ENCODE peak calls at places on chromosomes 1 and 21, in ten cellular contexts. P, D, I, N, U, L, Q, C, J and E are unnamed samples.

GRCh38 chr1:17923684-17924083 is 168.6 kb downstream of the ACTL8 start:
- DNase-seq in P (peak), D (no peak), I (no peak), N (no peak), U (no peak), L (no peak), Q (no peak), C (no peak), J (no peak), E (no peak)

GRCh38 chr21:46183910-46184624 is at the start of gene SPATC1L:
- DNase-seq in P (peak), D (no peak), I (peak), N (peak), U (peak), L (peak), Q (peak), C (peak), J (peak), E (peak)

GRCh38 chr1:10832703-10833102 is 36.3 kb upstream of the CASZ1 start:
- DNase-seq in P (peak), D (no peak), I (no peak), N (peak), U (peak), L (no peak), Q (no peak), C (no peak), J (no peak), E (no peak)

GRCh38 chr21:42558368-42558767 is 44.7 kb downstream of the SLC37A1 start:
- DNase-seq in P (no peak), D (no peak), I (no peak), N (no peak), U (no peak), L (no peak), Q (no peak), C (no peak), J (no peak), E (no peak)

GRCh38 chr1:204283711-204284651 is 70.2 kb upstream of the GOLT1A start:
- DNase-seq in P (no peak), D (no peak), I (no peak), N (peak), U (no peak), L (no peak), Q (no peak), C (no peak), J (no peak), E (no peak)

GRCh38 chr21:43301424-43302355 is 125.2 kb downstream of the SIK1 start:
- DNase-seq in P (no peak), D (no peak), I (peak), N (no peak), U (peak), L (no peak), Q (peak), C (no peak), J (no peak), E (no peak)

GRCh38 chr1:196302981-196303380 is 305.3 kb downstream of the KCNT2 start:
- DNase-seq in P (no peak), D (no peak), I (no peak), N (no peak), U (no peak), L (no peak), Q (no peak), C (no peak), J (no peak), E (no peak)

GRCh38 chr1:229092377-229093257 is 178.3 kb upstream of the RAB4A start:
- DNase-seq in P (no peak), D (no peak), I (no peak), N (no peak), U (no peak), L (no peak), Q (no peak), C (no peak), J (no peak), E (peak)

GRCh38 chr1:119000371-119001180 is 12.4 kb upstream of the TBX15 start:
- DNase-seq in P (no peak), D (no peak), I (peak), N (no peak), U (no peak), L (no peak), Q (no peak), C (no peak), J (no peak), E (no peak)

GRCh38 chr1:7727816-7728477 is 43.1 kb upstream of the VAMP3 start:
- DNase-seq in P (no peak), D (no peak), I (no peak), N (no peak), U (no peak), L (no peak), Q (no peak), C (no peak), J (peak), E (no peak)

GRCh38 chr1:65002156-65002507 is 35.8 kb upstream of the JAK1 start:
- DNase-seq in P (no peak), D (no peak), I (no peak), N (no peak), U (no peak), L (no peak), Q (no peak), C (no peak), J (no peak), E (no peak)

GRCh38 chr1:78410643-78411042 is 80.1 kb upstream of the PTGFR start:
- DNase-seq in P (no peak), D (no peak), I (no peak), N (no peak), U (no peak), L (no peak), Q (no peak), C (no peak), J (no peak), E (no peak)

GRCh38 chr1:18256318-18257235 is 149.0 kb downstream of the IGSF21 start:
- DNase-seq in P (no peak), D (no peak), I (no peak), N (peak), U (peak), L (no peak), Q (peak), C (peak), J (peak), E (peak)

GRCh38 chr1:6118415-6118814 is 61.7 kb downstream of the CHD5 start:
- DNase-seq in P (no peak), D (no peak), I (no peak), N (no peak), U (peak), L (no peak), Q (no peak), C (peak), J (no peak), E (no peak)

GRCh38 chr1:177256153-177256814 is 85.5 kb downstream of the BRINP2 start:
- DNase-seq in P (peak), D (no peak), I (peak), N (peak), U (peak), L (no peak), Q (peak), C (peak), J (peak), E (no peak)

GRCh38 chr1:223421025-223421424 is 27.8 kb downstream of the CCDC185 start:
- DNase-seq in P (no peak), D (no peak), I (no peak), N (no peak), U (no peak), L (no peak), Q (no peak), C (no peak), J (no peak), E (no peak)

GRCh38 chr1:121418369-121419049 is 233.7 kb downstream of the SRGAP2C start:
- DNase-seq in P (no peak), D (no peak), I (no peak), N (peak), U (no peak), L (no peak), Q (no peak), C (no peak), J (peak), E (no peak)

GRCh38 chr1:234579967-234580366 is 30.0 kb downstream of the IRF2BP2 start:
- DNase-seq in P (no peak), D (no peak), I (no peak), N (peak), U (peak), L (no peak), Q (no peak), C (no peak), J (no peak), E (no peak)

GRCh38 chr1:15207829-15208429 is 39.1 kb upstream of the FHAD1 start:
- DNase-seq in P (no peak), D (no peak), I (peak), N (peak), U (no peak), L (no peak), Q (no peak), C (no peak), J (no peak), E (no peak)

GRCh38 chr1:9061949-9062555 is 7.4 kb downstream of the SLC2A5 start:
- DNase-seq in P (no peak), D (no peak), I (peak), N (no peak), U (no peak), L (no peak), Q (no peak), C (peak), J (no peak), E (no peak)

GRCh38 chr1:162663589-162664030 is 31.3 kb downstream of the DDR2 start:
- DNase-seq in P (no peak), D (no peak), I (no peak), N (peak), U (peak), L (no peak), Q (no peak), C (peak), J (no peak), E (no peak)

GRCh38 chr1:161511018-161511755 is 5.9 kb downstream of the FCGR2A start:
- DNase-seq in P (peak), D (no peak), I (no peak), N (no peak), U (no peak), L (no peak), Q (peak), C (no peak), J (no peak), E (no peak)